ENCODE peak calls at places on chromosomes 6 and 20, in nine cellular contexts. Y is HT1080, H is WERI-Rb-1, M is A549, F is heart right ventricle, D is HCT116, T is mesenchymal stem cell, O is tibial nerve, R is endothelial cell. L is an unnamed sample.

GRCh38 chr20:3277686-3278465 is 38.9 kb upstream of the SLC4A11 start:
- DNase-seq in R (no peak), D (no peak), T (no peak), Y (no peak), M (no peak), O (no peak), F (no peak), H (no peak), L (no peak)

GRCh38 chr6:104955927-104956662 is 812 bp upstream of the LIN28B start:
- DNase-seq in H (peak), D (no peak), Y (peak), T (peak), R (peak), M (peak), O (no peak), F (no peak), L (no peak)

GRCh38 chr20:57389695-57390603 is 1.2 kb upstream of the RBM38 start:
- DNase-seq in D (no peak), R (no peak), Y (no peak), T (no peak), M (no peak), H (no peak), F (no peak), O (no peak), L (no peak)

GRCh38 chr6:113049190-113049589 is 702.1 kb downstream of the RFPL4B start:
- DNase-seq in O (no peak), F (no peak), H (no peak), T (no peak), D (no peak), M (no peak), Y (no peak), R (no peak), L (no peak)

GRCh38 chr6:21332077-21332476 is 261.5 kb upstream of the SOX4 start:
- DNase-seq in T (no peak), M (no peak), O (no peak), Y (no peak), H (no peak), R (no peak), D (no peak), F (no peak), L (no peak)

GRCh38 chr6:136069119-136069518 is 181.0 kb downstream of the MTFR2 start:
- DNase-seq in T (peak), Y (peak), D (no peak), R (no peak), M (no peak), H (no peak), F (no peak), O (no peak), L (peak)

GRCh38 chr6:180295-180694 is 112.0 kb upstream of the DUSP22 start:
- DNase-seq in Y (no peak), O (no peak), D (no peak), T (no peak), F (no peak), R (no peak), M (no peak), H (no peak), L (no peak)

GRCh38 chr20:15100506-15101160 is 763.2 kb upstream of the FLRT3 start:
- DNase-seq in Y (peak), D (no peak), R (no peak), O (no peak), H (no peak), F (no peak), T (no peak), M (no peak), L (peak)

GRCh38 chr6:134217110-134217509 is 100.8 kb downstream of the SGK1 start:
- DNase-seq in F (no peak), O (no peak), R (no peak), H (no peak), M (no peak), D (no peak), T (peak), Y (peak), L (peak)

GRCh38 chr6:168148231-168148849 is 69.3 kb upstream of the FRMD1 start:
- DNase-seq in D (no peak), Y (no peak), T (no peak), R (no peak), F (no peak), H (no peak), M (no peak), O (no peak), L (no peak)

GRCh38 chr6:36301781-36302180 is 31.9 kb downstream of the PNPLA1 start:
- DNase-seq in O (no peak), F (no peak), M (no peak), H (no peak), R (no peak), T (no peak), D (no peak), Y (no peak), L (no peak)

GRCh38 chr6:70709826-70710225 is 42.1 kb downstream of the SMAP1 start:
- DNase-seq in O (no peak), T (peak), D (no peak), R (no peak), H (no peak), M (peak), F (no peak), Y (peak), L (peak)

GRCh38 chr6:40708049-40708448 is 120.9 kb upstream of the LRFN2 start:
- DNase-seq in Y (no peak), T (no peak), O (no peak), D (no peak), H (no peak), F (no peak), R (no peak), M (no peak), L (no peak)

GRCh38 chr6:141848029-141848890 is 284.5 kb upstream of the GJE1 start:
- DNase-seq in M (no peak), T (no peak), F (no peak), Y (peak), O (no peak), D (no peak), R (no peak), H (no peak), L (peak)

GRCh38 chr6:53301801-53302537 is 46.8 kb downstream of the ELOVL5 start:
- DNase-seq in R (no peak), T (no peak), D (no peak), F (no peak), O (no peak), Y (no peak), M (no peak), H (no peak), L (peak)

GRCh38 chr6:125945378-125946141 is 11.0 kb upstream of the HINT3 start:
- DNase-seq in D (no peak), M (peak), T (peak), R (no peak), O (no peak), H (no peak), F (no peak), Y (no peak), L (no peak)

GRCh38 chr6:112956696-112957525 is 609.8 kb downstream of the RFPL4B start:
- DNase-seq in F (no peak), O (no peak), M (no peak), T (peak), D (no peak), Y (peak), H (no peak), R (no peak), L (peak)

GRCh38 chr6:30938730-30939129 is 2.0 kb upstream of the MUCL3 start:
- DNase-seq in H (no peak), Y (no peak), F (no peak), O (no peak), R (no peak), T (no peak), D (no peak), M (no peak), L (no peak)

GRCh38 chr20:62732766-62733165 is 24.1 kb downstream of the NTSR1 start:
- DNase-seq in H (peak), O (no peak), T (no peak), D (no peak), M (no peak), F (no peak), Y (no peak), R (no peak), L (no peak)

GRCh38 chr20:32709528-32710121 is 33.6 kb downstream of the COMMD7 start:
- DNase-seq in Y (no peak), D (no peak), M (no peak), T (peak), R (no peak), F (no peak), H (peak), O (no peak), L (no peak)

GRCh38 chr6:53922571-53922981 is 127.8 kb downstream of the LRRC1 start:
- DNase-seq in Y (no peak), H (no peak), M (peak), F (no peak), T (peak), D (no peak), R (no peak), O (no peak), L (peak)

GRCh38 chr6:127923135-127923534 is 22.3 kb upstream of the THEMIS start:
- DNase-seq in T (no peak), R (no peak), D (no peak), H (no peak), Y (no peak), O (no peak), F (no peak), M (no peak), L (no peak)

GRCh38 chr6:24227556-24227955 is 101.5 kb downstream of the NRSN1 start:
- DNase-seq in H (peak), T (peak), D (no peak), M (no peak), Y (no peak), O (no peak), R (no peak), F (no peak), L (no peak)

GRCh38 chr6:93447874-93448273 is 28.5 kb upstream of the EPHA7 start:
- DNase-seq in Y (peak), F (no peak), H (peak), D (no peak), O (no peak), R (no peak), T (no peak), M (no peak), L (peak)

GRCh38 chr6:11766589-11767450 is 11.8 kb downstream of the ADTRP start:
- DNase-seq in F (no peak), R (no peak), D (peak), Y (peak), M (peak), O (no peak), T (peak), H (no peak), L (peak)

GRCh38 chr6:63394656-63395308 is 75.0 kb upstream of the LGSN start:
- DNase-seq in D (no peak), O (no peak), H (no peak), F (no peak), Y (no peak), M (no peak), R (no peak), T (no peak), L (no peak)

GRCh38 chr6:158397578-158397977 is 85.3 kb downstream of the TULP4 start:
- DNase-seq in D (no peak), M (no peak), F (no peak), R (no peak), Y (no peak), H (no peak), T (no peak), O (no peak), L (no peak)

GRCh38 chr6:43954311-43955131 is 172.7 kb downstream of the MRPL14 start:
- DNase-seq in D (no peak), T (no peak), R (no peak), Y (no peak), H (peak), F (peak), O (no peak), M (no peak), L (no peak)

GRCh38 chr6:14530385-14530784 is 412.8 kb downstream of the CD83 start:
- DNase-seq in H (no peak), Y (no peak), D (no peak), R (no peak), M (no peak), O (no peak), F (no peak), T (no peak), L (no peak)

GRCh38 chr20:38843346-38843745 is 37.8 kb downstream of the PPP1R16B start:
- DNase-seq in M (no peak), D (no peak), R (no peak), F (no peak), H (no peak), T (no peak), O (no peak), Y (no peak), L (no peak)